ENCODE peak calls at places on chromosomes 12 and 14, in eight cellular contexts. I is GM03348; Q is heart right ventricle; A is amygdala; S is NCI-H1436; C is bronchial epithelial cell; W is HEK293T; O is activated naive CD4-positive, alpha-beta T cell. V is an unnamed sample.

GRCh38 chr12:120684523-120684932 is 2.4 kb upstream of the MLEC start:
- DNase-seq in S (no peak), A (no peak), C (peak; percentile 74), Q (no peak), O (no peak), I (no peak), W (no peak), V (no peak)

GRCh38 chr14:21258889-21259787 is 10.1 kb downstream of the HNRNPC start:
- DNase-seq in I (no peak), A (no peak), C (no peak), S (no peak), Q (no peak), W (no peak), O (no peak), V (no peak)

GRCh38 chr14:92309968-92310367 is 13.0 kb upstream of the SLC24A4 start:
- DNase-seq in C (no peak), S (no peak), W (no peak), A (no peak), Q (no peak), O (no peak), I (no peak), V (no peak)

GRCh38 chr14:88614218-88614907 is 51.5 kb downstream of the ZC3H14 start:
- DNase-seq in C (peak; percentile 68), Q (no peak), I (peak; percentile 65), A (no peak), S (no peak), O (no peak), W (no peak), V (no peak)

GRCh38 chr12:76664731-76665130 is 99.2 kb upstream of the ZDHHC17 start:
- DNase-seq in A (no peak), I (no peak), S (no peak), O (no peak), C (no peak), W (no peak), Q (no peak), V (no peak)

GRCh38 chr12:82366182-82366581 is 7.9 kb downstream of the METTL25 start:
- DNase-seq in A (no peak), C (no peak), O (no peak), S (peak; percentile 1), W (no peak), I (peak; percentile 46), Q (no peak), V (no peak)

GRCh38 chr12:94204647-94205247 is 56.4 kb downstream of the PLXNC1 start:
- DNase-seq in Q (no peak), S (no peak), C (no peak), W (no peak), I (no peak), A (no peak), O (no peak), V (no peak)

GRCh38 chr14:51704465-51705050 is 52.8 kb downstream of the FRMD6 start:
- DNase-seq in O (no peak), I (no peak), A (no peak), C (no peak), Q (no peak), W (no peak), S (no peak), V (no peak)

GRCh38 chr12:69425417-69425816 is 44.8 kb upstream of the FRS2 start:
- DNase-seq in C (no peak), I (no peak), Q (no peak), S (no peak), A (no peak), O (no peak), W (no peak), V (no peak)

GRCh38 chr12:6996040-6996441 is 22.2 kb downstream of the LPCAT3 start:
- DNase-seq in C (peak; percentile 21), O (no peak), A (no peak), S (no peak), W (no peak), Q (no peak), I (peak; percentile 86), V (no peak)

GRCh38 chr12:110766311-110767154 is 23.8 kb upstream of the PPP1CC start:
- DNase-seq in C (no peak), W (no peak), A (no peak), I (no peak), S (no peak), O (no peak), Q (no peak), V (no peak)

GRCh38 chr14:81296263-81296923 is 75.6 kb upstream of the GTF2A1 start:
- DNase-seq in I (no peak), C (no peak), A (no peak), Q (no peak), O (no peak), W (no peak), S (no peak), V (no peak)

GRCh38 chr12:106774808-106775524 is 484 bp downstream of the RIC8B start:
- DNase-seq in Q (no peak), O (no peak), S (no peak), C (no peak), I (peak; percentile 64), A (no peak), W (no peak), V (peak; percentile 18)

GRCh38 chr14:91286530-91286937 is 42.0 kb upstream of the GPR68 start:
- DNase-seq in C (peak; percentile 66), S (peak; percentile 36), Q (peak; percentile 74), O (peak; percentile 69), I (peak; percentile 90), W (peak; percentile 83), A (peak; percentile 20), V (peak; percentile 66)

GRCh38 chr12:47079894-47080724 is at the start of gene AMIGO2:
- DNase-seq in Q (peak; percentile 75), S (peak; percentile 47), A (no peak), W (peak; percentile 35), O (peak; percentile 20), I (peak; percentile 65), C (peak; percentile 52), V (no peak)

GRCh38 chr12:57605308-57606015 is 838 bp downstream of the DTX3 start:
- DNase-seq in A (no peak), C (no peak), O (no peak), I (no peak), Q (no peak), W (no peak), S (no peak), V (no peak)

GRCh38 chr14:92956961-92957360 is 34.0 kb downstream of the CHGA start:
- DNase-seq in W (no peak), O (no peak), Q (no peak), C (no peak), A (no peak), I (no peak), S (no peak), V (no peak)

GRCh38 chr14:52844262-52845060 is 53.1 kb upstream of the GNPNAT1 start:
- DNase-seq in O (no peak), A (no peak), Q (peak; percentile 8), C (no peak), I (peak; percentile 24), S (no peak), W (no peak), V (no peak)

GRCh38 chr12:72622556-72622955 is 350.4 kb downstream of the TRHDE start:
- DNase-seq in W (no peak), I (no peak), A (no peak), S (no peak), O (no peak), Q (no peak), C (no peak), V (no peak)

GRCh38 chr14:52695481-52696091 is at the start of gene ERO1A:
- DNase-seq in A (peak; percentile 74), Q (peak; percentile 82), I (peak; percentile 92), S (peak; percentile 74), C (peak; percentile 82), O (peak; percentile 44), W (peak; percentile 63), V (peak; percentile 66)

GRCh38 chr14:51554339-51554920 is 97.3 kb upstream of the FRMD6 start:
- DNase-seq in A (no peak), Q (no peak), C (peak; percentile 44), S (no peak), I (peak; percentile 78), O (no peak), W (no peak), V (no peak)

GRCh38 chr12:104520242-104520900 is 63.6 kb downstream of the CHST11 start:
- DNase-seq in C (no peak), O (no peak), I (no peak), Q (no peak), W (no peak), S (no peak), A (no peak), V (no peak)

GRCh38 chr12:13254311-13254710 is 57.8 kb downstream of the EMP1 start:
- DNase-seq in I (no peak), W (no peak), C (no peak), S (no peak), A (no peak), O (no peak), Q (no peak), V (no peak)

GRCh38 chr12:124497658-124498057 is 69.8 kb downstream of the NCOR2 start:
- DNase-seq in Q (peak; percentile 83), W (no peak), A (peak; percentile 39), I (peak; percentile 92), O (no peak), S (no peak), C (peak; percentile 74), V (no peak)

GRCh38 chr12:77062846-77063461 is 2.4 kb downstream of the E2F7 start:
- DNase-seq in W (no peak), A (no peak), C (peak; percentile 80), I (no peak), Q (peak; percentile 37), S (no peak), O (no peak), V (no peak)

GRCh38 chr12:56990648-56991318 is 15.6 kb downstream of the ZBTB39 start:
- DNase-seq in Q (no peak), I (no peak), W (no peak), A (no peak), S (no peak), O (no peak), C (no peak), V (no peak)

GRCh38 chr12:5085896-5086295 is 42.2 kb downstream of the KCNA5 start:
- DNase-seq in S (no peak), Q (no peak), A (no peak), W (no peak), O (no peak), C (peak; percentile 73), I (peak; percentile 80), V (no peak)

GRCh38 chr12:31536672-31537071 is 54.3 kb downstream of the DENND5B start:
- DNase-seq in S (no peak), Q (no peak), C (no peak), A (no peak), I (no peak), O (no peak), W (no peak), V (no peak)

GRCh38 chr12:76318773-76319594 is 29.2 kb downstream of the BBS10 start:
- DNase-seq in W (no peak), C (peak; percentile 61), O (no peak), A (no peak), I (no peak), Q (no peak), S (no peak), V (no peak)